ENCODE peak calls at places on chromosome X, in eight cellular contexts. One of them, this sample, is unnamed.
A peak's percentile ranks its signal among the peaks of the same experiment; 100 is the strongest.

GRCh38 chrX:143988356-143988755 is 104.5 kb downstream of the UBE2NL start:
- DNase-seq in AG09309: no peak
- DNase-seq in astrocyte of the hippocampus: no peak
- DNase-seq in neuronal stem cell: no peak
- DNase-seq in fibroblast of the aortic adventitia: no peak
- DNase-seq in stimulated activated CD4-positive, alpha-beta T cell treated with anti-CD3 and anti-CD28 coated beads, Interleukin-15, amount 100 ng/mL, for 1 hour: no peak
- DNase-seq in AML-193: no peak
- DNase-seq in non-pigmented ciliary epithelial cell: no peak
- DNase-seq in this sample: no peak

GRCh38 chrX:6021316-6022091 is 207.2 kb downstream of the NLGN4X start:
- DNase-seq in AG09309: no peak
- DNase-seq in astrocyte of the hippocampus: peak; percentile 80
- DNase-seq in neuronal stem cell: peak; percentile 29
- DNase-seq in fibroblast of the aortic adventitia: no peak
- DNase-seq in stimulated activated CD4-positive, alpha-beta T cell treated with anti-CD3 and anti-CD28 coated beads, Interleukin-15, amount 100 ng/mL, for 1 hour: no peak
- DNase-seq in AML-193: no peak
- DNase-seq in non-pigmented ciliary epithelial cell: no peak
- DNase-seq in this sample: peak; percentile 5

GRCh38 chrX:100319716-100320115 is 90.4 kb downstream of the PCDH19 start:
- DNase-seq in AG09309: no peak
- DNase-seq in astrocyte of the hippocampus: peak; percentile 18
- DNase-seq in neuronal stem cell: no peak
- DNase-seq in fibroblast of the aortic adventitia: no peak
- DNase-seq in stimulated activated CD4-positive, alpha-beta T cell treated with anti-CD3 and anti-CD28 coated beads, Interleukin-15, amount 100 ng/mL, for 1 hour: no peak
- DNase-seq in AML-193: no peak
- DNase-seq in non-pigmented ciliary epithelial cell: no peak
- DNase-seq in this sample: no peak

GRCh38 chrX:103520391-103520790 is 1.1 kb upstream of the RAB40A start:
- DNase-seq in AG09309: no peak
- DNase-seq in astrocyte of the hippocampus: peak; percentile 79
- DNase-seq in neuronal stem cell: no peak
- DNase-seq in fibroblast of the aortic adventitia: peak; percentile 53
- DNase-seq in stimulated activated CD4-positive, alpha-beta T cell treated with anti-CD3 and anti-CD28 coated beads, Interleukin-15, amount 100 ng/mL, for 1 hour: no peak
- DNase-seq in AML-193: no peak
- DNase-seq in non-pigmented ciliary epithelial cell: no peak
- DNase-seq in this sample: no peak

GRCh38 chrX:12065251-12065650 is 73.0 kb upstream of the FRMPD4 start:
- DNase-seq in AG09309: no peak
- DNase-seq in astrocyte of the hippocampus: peak; percentile 63
- DNase-seq in neuronal stem cell: peak; percentile 23
- DNase-seq in fibroblast of the aortic adventitia: peak; percentile 38
- DNase-seq in stimulated activated CD4-positive, alpha-beta T cell treated with anti-CD3 and anti-CD28 coated beads, Interleukin-15, amount 100 ng/mL, for 1 hour: no peak
- DNase-seq in AML-193: no peak
- DNase-seq in non-pigmented ciliary epithelial cell: peak; percentile 0
- DNase-seq in this sample: no peak

GRCh38 chrX:45850775-45851433 is 650.2 kb upstream of the DIPK2B start:
- DNase-seq in AG09309: no peak
- DNase-seq in astrocyte of the hippocampus: peak; percentile 53
- DNase-seq in neuronal stem cell: no peak
- DNase-seq in fibroblast of the aortic adventitia: peak; percentile 34
- DNase-seq in stimulated activated CD4-positive, alpha-beta T cell treated with anti-CD3 and anti-CD28 coated beads, Interleukin-15, amount 100 ng/mL, for 1 hour: peak; percentile 8
- DNase-seq in AML-193: peak; percentile 5
- DNase-seq in non-pigmented ciliary epithelial cell: no peak
- DNase-seq in this sample: peak; percentile 37

GRCh38 chrX:46367491-46367890 is 177.7 kb downstream of the ZNF674 start:
- DNase-seq in AG09309: no peak
- DNase-seq in astrocyte of the hippocampus: no peak
- DNase-seq in neuronal stem cell: no peak
- DNase-seq in fibroblast of the aortic adventitia: no peak
- DNase-seq in stimulated activated CD4-positive, alpha-beta T cell treated with anti-CD3 and anti-CD28 coated beads, Interleukin-15, amount 100 ng/mL, for 1 hour: no peak
- DNase-seq in AML-193: no peak
- DNase-seq in non-pigmented ciliary epithelial cell: no peak
- DNase-seq in this sample: no peak

GRCh38 chrX:138986866-138987265 is 275.3 kb upstream of the FGF13 start:
- DNase-seq in AG09309: no peak
- DNase-seq in astrocyte of the hippocampus: peak; percentile 35
- DNase-seq in neuronal stem cell: no peak
- DNase-seq in fibroblast of the aortic adventitia: peak; percentile 28
- DNase-seq in stimulated activated CD4-positive, alpha-beta T cell treated with anti-CD3 and anti-CD28 coated beads, Interleukin-15, amount 100 ng/mL, for 1 hour: no peak
- DNase-seq in AML-193: no peak
- DNase-seq in non-pigmented ciliary epithelial cell: no peak
- DNase-seq in this sample: no peak